ENCODE peak calls at places on chromosome 12, in four cellular contexts. F is tibial nerve, D is ovary, Q is K562. L is an unnamed sample.
A peak's percentile ranks its signal among the peaks of the same experiment; 100 is the strongest.

GRCh38 chr12:68939500-68939899 is 6.5 kb upstream of the CPM start:
- DNase-seq in D (no peak), F (no peak), Q (no peak), L (no peak)

GRCh38 chr12:131640436-131640969 is 70.4 kb upstream of the SFSWAP start:
- DNase-seq in D (no peak), Q (no peak), F (no peak), L (no peak)

GRCh38 chr12:117000316-117000715 is 89.6 kb downstream of the FBXW8 start:
- DNase-seq in F (no peak), Q (no peak), D (no peak), L (no peak)

GRCh38 chr12:8482446-8483080 is 26.8 kb downstream of the CLEC6A start:
- DNase-seq in D (no peak), Q (no peak), F (no peak), L (no peak)

GRCh38 chr12:78726854-78727253 is 137.7 kb upstream of the SYT1 start:
- DNase-seq in Q (no peak), F (no peak), D (no peak), L (no peak)

GRCh38 chr12:124026755-124027745 is 54.0 kb downstream of the ZNF664 start:
- DNase-seq in Q (no peak), F (no peak), D (no peak), L (no peak)

GRCh38 chr12:124980098-124980892 is 8.6 kb downstream of the DHX37 start:
- DNase-seq in Q (no peak), D (no peak), F (no peak), L (no peak)

GRCh38 chr12:68067762-68068376 is 78.6 kb downstream of the IFNG-AS1 start:
- DNase-seq in D (no peak), Q (peak; percentile 10), F (no peak), L (no peak)

GRCh38 chr12:71664411-71665108 is 459 bp downstream of the THAP2 start:
- DNase-seq in D (no peak), Q (no peak), F (no peak), L (no peak)

GRCh38 chr12:119153477-119154434 is 25.0 kb upstream of the HSPB8 start:
- DNase-seq in Q (peak; percentile 87), D (peak; percentile 47), F (no peak), L (peak; percentile 72)

GRCh38 chr12:109169676-109170075 is 53.3 kb downstream of the ACACB start:
- DNase-seq in D (no peak), F (no peak), Q (no peak), L (no peak)

GRCh38 chr12:48542300-48542928 is 17.0 kb downstream of the OR8S1 start:
- DNase-seq in F (no peak), D (no peak), Q (peak; percentile 50), L (peak; percentile 53)

GRCh38 chr12:19065223-19065622 is 64.3 kb upstream of the PLEKHA5 start:
- DNase-seq in D (no peak), F (no peak), Q (no peak), L (no peak)

GRCh38 chr12:121793501-121793835 is at the start of gene RHOF:
- DNase-seq in Q (peak; percentile 57), D (peak; percentile 63), F (no peak), L (peak; percentile 68)

GRCh38 chr12:67426067-67426466 is 156.9 kb downstream of the CAND1 start:
- DNase-seq in Q (no peak), F (no peak), D (no peak), L (no peak)

GRCh38 chr12:42590324-42590934 is 883 bp upstream of the PRICKLE1 start:
- DNase-seq in Q (no peak), F (no peak), D (peak; percentile 28), L (no peak)

GRCh38 chr12:132397934-132398385 is 68.6 kb upstream of the GALNT9 start:
- DNase-seq in Q (no peak), F (no peak), D (no peak), L (no peak)

GRCh38 chr12:32920506-32921085 is 24.0 kb upstream of the PKP2 start:
- DNase-seq in Q (no peak), D (no peak), F (no peak), L (no peak)

GRCh38 chr12:6563448-6564050 is 4.5 kb downstream of the NOP2 start:
- DNase-seq in Q (peak; percentile 45), F (no peak), D (peak; percentile 56), L (peak; percentile 65)

GRCh38 chr12:96136129-96136528 is 58.0 kb upstream of the ELK3 start:
- DNase-seq in D (no peak), Q (no peak), F (no peak), L (no peak)

GRCh38 chr12:7460375-7461259 is 16.7 kb upstream of the CD163L1 start:
- DNase-seq in D (no peak), F (no peak), Q (peak; percentile 50), L (peak; percentile 52)

GRCh38 chr12:110677206-110677911 is 11.6 kb downstream of the HVCN1 start:
- DNase-seq in Q (no peak), F (no peak), D (no peak), L (no peak)

GRCh38 chr12:112714166-112714565 is 77.4 kb upstream of the RPH3A start:
- DNase-seq in F (no peak), D (no peak), Q (no peak), L (no peak)

GRCh38 chr12:102120886-102121285 is 903 bp downstream of the PARPBP start:
- DNase-seq in D (no peak), Q (peak; percentile 21), F (no peak), L (no peak)

GRCh38 chr12:63845726-63846125 is 1.2 kb downstream of the SRGAP1 start:
- DNase-seq in F (no peak), D (no peak), Q (no peak), L (no peak)

GRCh38 chr12:25266522-25266921 is 15.8 kb upstream of the KRAS start:
- DNase-seq in F (no peak), Q (no peak), D (no peak), L (no peak)

GRCh38 chr12:126369487-126370463 is 1304.5 kb downstream of the AACS start:
- DNase-seq in D (no peak), Q (no peak), F (no peak), L (no peak)

GRCh38 chr12:66514581-66514980 is 164.3 kb downstream of the GRIP1 start:
- DNase-seq in F (no peak), Q (no peak), D (no peak), L (no peak)

GRCh38 chr12:130097798-130098255 is 64.4 kb upstream of the FZD10 start:
- DNase-seq in D (no peak), F (no peak), Q (no peak), L (no peak)

GRCh38 chr12:50069069-50069468 is 11.7 kb downstream of the ASIC1 start:
- DNase-seq in F (no peak), Q (no peak), D (no peak), L (no peak)

GRCh38 chr12:12939888-12940287 is 12.1 kb downstream of the GPRC5D start:
- DNase-seq in D (no peak), F (no peak), Q (no peak), L (no peak)

GRCh38 chr12:5904969-5905368 is 40.1 kb downstream of the ANO2 start:
- DNase-seq in Q (no peak), D (no peak), F (no peak), L (no peak)

GRCh38 chr12:8886515-8887284 is 27.6 kb upstream of the PHC1 start:
- DNase-seq in Q (peak; percentile 12), F (no peak), D (no peak), L (no peak)

GRCh38 chr12:14803830-14804160 is 325 bp downstream of the C12orf60 start:
- DNase-seq in D (no peak), Q (no peak), F (no peak), L (no peak)

GRCh38 chr12:14802961-14803829 is at the start of the genes C12orf60 and WBP11:
- DNase-seq in F (peak; percentile 90), D (peak; percentile 91), Q (peak; percentile 67), L (peak; percentile 95)
- TF ChIP-seq CTCF in F (no peak), D (no peak), Q (no peak), L (no peak)

DNA sequence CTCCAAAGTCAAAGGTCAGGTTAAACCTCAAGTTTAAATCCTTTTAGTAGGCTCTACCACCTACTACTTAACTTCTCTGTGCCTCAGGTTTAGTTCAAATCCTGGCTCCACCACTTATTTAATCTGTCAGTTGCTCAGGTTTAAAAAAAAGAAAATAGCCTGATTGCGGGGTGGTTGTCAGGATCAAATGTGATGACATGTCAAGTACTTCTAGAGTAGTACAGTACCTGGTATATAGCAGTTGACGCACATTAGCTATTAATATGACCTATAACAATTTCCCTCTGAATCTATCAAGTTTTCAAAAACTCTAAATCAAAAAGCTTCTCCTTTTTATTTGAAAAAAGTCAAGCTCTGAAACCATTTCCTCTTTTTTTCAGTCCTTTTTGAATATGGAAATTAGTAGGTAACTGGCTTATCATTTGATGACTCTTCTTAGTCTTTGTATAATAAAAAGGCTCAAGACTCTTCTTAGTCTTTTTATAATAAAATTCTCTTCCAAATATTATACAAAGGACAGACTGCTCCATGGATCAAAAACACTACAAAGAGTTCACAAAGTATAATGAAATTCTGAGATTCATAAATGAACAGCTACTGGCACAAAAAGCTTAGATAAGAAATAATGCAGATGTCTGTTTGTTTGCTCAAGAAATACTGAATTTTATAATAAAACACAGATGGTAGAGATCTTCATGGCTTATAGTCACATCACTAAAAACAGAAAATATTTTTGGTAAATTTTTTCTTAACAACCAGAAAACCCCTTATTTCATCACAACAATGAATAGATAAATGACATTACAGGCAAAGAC is 5.0 kb downstream of the OSBPL8 start:
- DNase-seq in Q (no peak), F (no peak), D (no peak), L (no peak)
- H3K4me1 ChIP-seq in Q (peaks cover 30% of the 10 kb centered on the region), F (no peaks in the 10 kb centered on the region), D (no peaks in the 10 kb centered on the region), L (peaks cover 55% of the 10 kb centered on the region)

DNA sequence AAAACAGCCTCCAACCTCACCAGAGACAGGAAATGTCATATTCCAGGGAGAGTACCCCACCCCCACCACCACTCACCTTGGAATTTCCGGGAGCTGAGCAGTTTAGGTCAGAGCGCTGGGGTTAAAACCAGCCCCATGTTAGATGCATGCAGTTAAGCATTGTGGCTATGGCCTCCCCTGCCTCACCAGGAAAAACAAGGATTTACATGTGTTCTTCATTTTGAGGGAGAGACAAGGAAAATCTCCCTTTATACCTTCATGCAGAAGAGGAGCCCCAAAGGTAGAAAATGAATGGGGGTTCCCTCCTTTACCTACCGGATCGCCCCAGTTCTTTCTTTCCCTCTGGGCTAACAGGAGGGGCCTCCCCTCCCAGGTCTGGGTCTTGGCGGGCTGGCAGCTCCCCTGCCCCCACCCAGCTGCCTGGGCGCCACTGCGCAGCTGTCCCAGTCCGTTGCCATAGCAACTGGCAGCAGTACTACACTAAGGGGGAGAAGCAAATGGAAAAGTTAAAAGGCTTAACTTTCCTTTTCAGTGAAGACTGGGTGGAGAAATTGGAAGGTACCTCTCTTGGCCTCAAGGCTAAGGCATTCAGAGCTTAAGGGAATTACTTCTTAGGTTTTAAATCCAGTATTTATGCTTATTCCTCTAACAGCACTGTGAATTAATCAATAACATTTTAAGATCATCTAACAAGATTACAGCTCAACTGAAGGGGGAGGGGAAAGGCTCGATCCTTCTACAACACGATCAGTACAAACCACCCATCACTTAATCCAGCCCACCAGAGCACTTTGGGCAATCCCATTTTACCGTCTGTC is 20.5 kb downstream of the CBX5 start:
- DNase-seq in D (peak; percentile 87), F (peak; percentile 47), Q (peak; percentile 92), L (peak; percentile 55)
- TF ChIP-seq EP300 in D (no peak), F (no peak), Q (no peak), L (no peak)

GRCh38 chr12:91885851-91886250 is 259.8 kb downstream of the BTG1 start:
- DNase-seq in D (no peak), Q (no peak), F (no peak), L (no peak)

GRCh38 chr12:91883811-91884210 is 261.8 kb downstream of the BTG1 start:
- DNase-seq in D (no peak), F (no peak), Q (no peak), L (no peak)

GRCh38 chr12:91887957-91888356 is 257.7 kb downstream of the BTG1 start:
- DNase-seq in D (no peak), F (no peak), Q (no peak), L (no peak)

GRCh38 chr12:91882910-91883309 is 262.7 kb downstream of the BTG1 start:
- DNase-seq in F (no peak), Q (no peak), D (no peak), L (no peak)

GRCh38 chr12:91884216-91884615 is 261.4 kb downstream of the BTG1 start:
- DNase-seq in F (no peak), D (no peak), Q (no peak), L (no peak)
- TF ChIP-seq CTCF in F (no peak), D (no peak), Q (no peak), L (no peak)